ENCODE peak calls at places on chromosome 2, in six cellular contexts. L, F, Q, R, G and I are unnamed samples. For H3K4me1, the result is how much of the 10 kb centered on the place peaks cover.

GRCh38 chr2:20429528-20429927 is 17.3 kb upstream of the RHOB start:
- DNase-seq in L (peak), F (no peak), Q (peak), R (no peak), G (no peak), I (no peak)

GRCh38 chr2:202963712-202964111 is 51.0 kb upstream of the NBEAL1 start:
- DNase-seq in L (no peak), F (no peak), Q (no peak), R (no peak), G (no peak), I (no peak)

GRCh38 chr2:207694811-207695281 is 16.6 kb upstream of the CCNYL1 start:
- DNase-seq in L (no peak), F (no peak), Q (no peak), R (no peak), G (no peak), I (no peak)

GRCh38 chr2:118627156-118627555 is 220.3 kb downstream of the EN1 start:
- DNase-seq in L (no peak), F (no peak), Q (no peak), R (no peak), G (no peak), I (no peak)

GRCh38 chr2:9674931-9675330 is 44.1 kb upstream of the YWHAQ start:
- DNase-seq in L (no peak), F (no peak), Q (no peak), R (no peak), G (no peak), I (no peak)

GRCh38 chr2:37637122-37637875 is 34.1 kb downstream of the CDC42EP3 start:
- DNase-seq in L (no peak), F (no peak), Q (no peak), R (no peak), G (no peak), I (no peak)

GRCh38 chr2:69054431-69054830 is 41.5 kb downstream of the ANTXR1 start:
- DNase-seq in L (no peak), F (no peak), Q (no peak), R (no peak), G (no peak), I (no peak)

GRCh38 chr2:44838116-44838790 is 103.2 kb upstream of the SIX3 start:
- DNase-seq in L (no peak), F (no peak), Q (no peak), R (no peak), G (no peak), I (no peak)

GRCh38 chr2:114550895-114551793 is 108.7 kb downstream of the DPP10 start:
- DNase-seq in L (peak), F (peak), Q (peak), R (no peak), G (peak), I (peak)

GRCh38 chr2:177207101-177207500 is 5.5 kb upstream of the HNRNPA3 start:
- DNase-seq in L (no peak), F (no peak), Q (no peak), R (no peak), G (no peak), I (no peak)

GRCh38 chr2:71700880-71701397 is 247.6 kb downstream of the DYSF start:
- DNase-seq in L (no peak), F (no peak), Q (peak), R (no peak), G (peak), I (peak)

GRCh38 chr2:237289134-237289533 is 124.8 kb downstream of the COL6A3 start:
- DNase-seq in L (peak), F (no peak), Q (no peak), R (no peak), G (no peak), I (no peak)

GRCh38 chr2:174176898-174177297 is 71.4 kb downstream of the OLA1 start:
- DNase-seq in L (no peak), F (no peak), Q (no peak), R (no peak), G (no peak), I (no peak)

GRCh38 chr2:53881360-53881759 is 21.6 kb upstream of the GPR75 start:
- DNase-seq in L (no peak), F (no peak), Q (no peak), R (no peak), G (no peak), I (no peak)

GRCh38 chr2:107635883-107636282 is 190.8 kb upstream of the RGPD4 start:
- DNase-seq in L (no peak), F (no peak), Q (no peak), R (no peak), G (no peak), I (no peak)

GRCh38 chr2:73970850-73971471 is 13.7 kb upstream of the TET3 start:
- DNase-seq in L (peak), F (peak), Q (peak), R (peak), G (peak), I (no peak)

GRCh38 chr2:62725712-62726055 is 20.2 kb downstream of the EHBP1 start:
- DNase-seq in L (no peak), F (no peak), Q (no peak), R (no peak), G (no peak), I (no peak)

GRCh38 chr2:38097611-38098350 is 21.8 kb upstream of the CYP1B1 start:
- DNase-seq in L (no peak), F (no peak), Q (no peak), R (no peak), G (no peak), I (no peak)

GRCh38 chr2:217979151-217979811 is 23.5 kb downstream of the TNS1 start:
- DNase-seq in L (no peak), F (no peak), Q (no peak), R (peak), G (no peak), I (no peak)
- H3K4me3 ChIP-seq in L (peak), F (no peak), Q (peak), R (peak), G (peak), I (peak)

GRCh38 chr2:181125364-181125763 is 145.0 kb downstream of the UBE2E3 start:
- DNase-seq in L (no peak), F (no peak), Q (no peak), R (no peak), G (no peak), I (no peak)

GRCh38 chr2:181123798-181124217 is 143.4 kb downstream of the UBE2E3 start:
- DNase-seq in L (no peak), F (no peak), Q (peak), R (peak), G (no peak), I (no peak)

GRCh38 chr2:181124499-181124898 is 144.1 kb downstream of the UBE2E3 start:
- DNase-seq in L (no peak), F (no peak), Q (no peak), R (peak), G (no peak), I (no peak)

GRCh38 chr2:181120625-181121024 is 140.2 kb downstream of the UBE2E3 start:
- DNase-seq in L (no peak), F (no peak), Q (no peak), R (no peak), G (no peak), I (no peak)

DNA sequence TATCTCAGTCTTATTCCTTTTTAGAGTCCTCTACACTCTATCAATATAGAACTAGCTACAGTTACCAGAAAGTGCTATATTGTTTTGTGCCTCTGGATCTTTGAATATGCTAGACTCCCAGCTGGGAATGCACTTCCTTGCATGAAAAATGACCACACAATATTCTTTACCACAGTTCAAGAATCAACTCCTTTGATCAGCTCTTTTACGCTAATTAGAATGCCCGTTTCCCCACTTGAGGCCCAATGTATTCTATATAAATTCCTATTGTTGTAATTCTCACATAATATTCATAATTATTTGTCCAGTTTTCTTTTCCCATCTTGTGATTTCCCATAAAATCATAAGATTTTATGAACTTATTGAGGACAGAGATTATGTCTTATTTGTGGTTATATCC is 142.2 kb downstream of the UBE2E3 start:
- DNase-seq in L (no peak), F (no peak), Q (no peak), R (no peak), G (no peak), I (no peak)
- H3K4me1 ChIP-seq in L (under half), F (under half), Q (under half), R (under half), G (under half), I (under half)

DNA sequence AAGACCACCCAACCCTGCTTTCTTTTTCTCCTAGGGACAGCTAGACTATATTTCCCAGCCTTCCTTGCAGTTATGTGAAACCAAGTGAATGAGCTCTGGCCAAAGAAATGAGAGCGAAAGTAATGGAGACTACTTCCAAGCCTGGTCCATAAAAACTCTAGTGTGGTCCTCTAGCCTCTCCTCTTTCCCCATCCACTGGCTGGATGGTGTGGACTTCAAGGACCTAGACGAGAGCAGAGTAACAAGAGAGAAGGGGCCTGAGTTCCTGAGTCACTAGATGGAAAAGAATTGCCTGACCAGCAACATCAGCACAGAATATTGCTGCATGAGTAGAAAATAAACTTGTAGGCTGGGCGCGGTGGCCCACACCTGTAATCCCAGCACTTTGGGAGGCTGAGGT is 2.9 kb upstream of the TMSB10 start:
- DNase-seq in L (no peak), F (no peak), Q (no peak), R (no peak), G (no peak), I (no peak)
- TF ChIP-seq POLR2AphosphoS5 in L (no peak), F (no peak), Q (no peak), R (no peak), G (no peak), I (no peak)

DNA sequence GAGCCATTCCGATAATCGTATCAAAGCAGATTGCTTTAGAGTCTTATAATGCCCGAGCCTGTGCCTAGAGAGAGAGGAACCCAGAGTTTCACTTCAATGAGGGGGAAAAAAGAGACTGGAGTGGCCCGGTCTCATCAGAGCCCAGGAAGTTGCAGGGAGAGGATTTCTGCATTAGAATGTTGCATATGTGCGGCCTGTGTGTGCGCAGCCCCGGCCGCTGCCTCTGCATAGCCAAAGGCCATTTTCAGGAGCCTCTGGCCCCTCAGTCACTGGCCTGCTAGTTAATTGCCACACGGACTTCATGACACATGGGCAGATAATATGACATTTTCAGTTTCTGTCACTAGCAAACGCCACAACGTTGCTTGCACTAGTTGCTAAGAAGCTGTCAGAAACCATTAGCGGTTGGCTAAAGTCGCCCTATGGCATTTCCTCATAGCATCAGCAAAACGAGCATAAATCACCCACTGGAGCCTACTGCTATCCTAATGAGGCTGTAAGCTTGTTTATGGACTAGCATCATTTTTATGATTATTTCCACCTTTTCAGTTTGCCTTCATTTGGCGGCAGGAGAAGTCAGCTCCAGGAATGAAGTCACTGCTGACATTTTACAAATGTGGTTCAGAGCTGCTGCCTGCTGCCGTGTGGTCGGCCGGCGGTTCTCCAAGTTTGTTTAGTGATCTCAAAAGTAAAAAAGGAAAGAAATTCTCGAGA is 73.6 kb downstream of the MEIS1 start:
- DNase-seq in L (no peak), F (peak), Q (no peak), R (peak), G (no peak), I (no peak)
- H3K4me3 ChIP-seq in L (peak), F (no peak), Q (no peak), R (no peak), G (no peak), I (no peak)

GRCh38 chr2:105813405-105813804 is 68.7 kb downstream of the NCK2 start:
- DNase-seq in L (no peak), F (no peak), Q (no peak), R (no peak), G (no peak), I (no peak)

GRCh38 chr2:105813045-105813315 is 68.3 kb downstream of the NCK2 start:
- DNase-seq in L (no peak), F (peak), Q (no peak), R (no peak), G (no peak), I (no peak)

GRCh38 chr2:105814291-105814940 is 69.7 kb downstream of the NCK2 start:
- DNase-seq in L (no peak), F (no peak), Q (no peak), R (no peak), G (no peak), I (no peak)

GRCh38 chr2:105809723-105810122 is 65.0 kb downstream of the NCK2 start:
- DNase-seq in L (no peak), F (no peak), Q (no peak), R (no peak), G (no peak), I (no peak)

DNA sequence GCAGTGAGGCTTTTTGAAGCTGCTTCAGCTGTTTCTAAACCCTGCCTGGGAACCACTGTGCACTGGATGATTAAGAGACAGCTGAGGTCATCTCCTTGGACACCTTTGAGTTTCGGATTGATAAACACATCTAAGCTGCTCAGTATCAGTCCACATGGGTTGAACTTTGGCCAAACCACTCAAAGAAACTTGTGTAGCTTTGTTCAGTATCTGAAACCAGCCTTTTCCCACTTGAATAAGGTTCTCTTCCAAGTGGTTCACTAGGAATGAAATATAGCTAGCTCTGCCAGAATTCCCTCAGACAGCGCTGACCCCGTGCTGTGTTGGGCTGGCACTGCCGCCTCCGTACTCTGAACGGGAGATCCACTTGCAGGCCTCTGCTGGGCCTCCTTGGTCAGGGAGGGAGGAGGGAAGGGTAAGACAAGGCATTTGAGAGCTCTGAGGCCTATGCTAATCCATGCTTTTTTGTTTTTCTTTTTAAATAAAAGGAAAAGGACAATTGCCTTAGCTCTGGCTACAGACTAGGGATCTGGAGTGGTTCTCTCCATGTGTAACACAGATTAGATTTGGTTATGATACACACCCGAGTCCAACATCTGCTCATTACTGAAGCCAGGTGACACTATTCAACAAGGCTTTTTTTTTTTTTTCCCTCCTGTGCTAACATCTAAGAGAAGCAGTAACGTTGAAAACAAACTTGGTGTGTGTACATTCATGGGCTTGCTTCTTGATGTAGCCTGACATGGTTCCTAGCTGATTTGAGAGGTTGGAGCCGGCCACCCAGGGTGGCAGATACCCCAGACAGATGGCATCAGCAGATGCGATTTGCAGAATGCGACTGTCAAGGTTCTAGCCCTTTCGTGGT is 67.7 kb downstream of the NCK2 start:
- DNase-seq in L (no peak), F (peak), Q (no peak), R (peak), G (peak), I (no peak)
- H3K4me1 ChIP-seq in L (under half), F (under half), Q (half or more), R (under half), G (under half), I (under half)

GRCh38 chr2:240725266-240726060 is 33.8 kb downstream of the AQP12A start:
- DNase-seq in L (no peak), F (no peak), Q (no peak), R (no peak), G (no peak), I (no peak)
- TF ChIP-seq POLR2AphosphoS5 in L (no peak), F (no peak), Q (no peak), R (no peak), G (no peak), I (no peak)

DNA sequence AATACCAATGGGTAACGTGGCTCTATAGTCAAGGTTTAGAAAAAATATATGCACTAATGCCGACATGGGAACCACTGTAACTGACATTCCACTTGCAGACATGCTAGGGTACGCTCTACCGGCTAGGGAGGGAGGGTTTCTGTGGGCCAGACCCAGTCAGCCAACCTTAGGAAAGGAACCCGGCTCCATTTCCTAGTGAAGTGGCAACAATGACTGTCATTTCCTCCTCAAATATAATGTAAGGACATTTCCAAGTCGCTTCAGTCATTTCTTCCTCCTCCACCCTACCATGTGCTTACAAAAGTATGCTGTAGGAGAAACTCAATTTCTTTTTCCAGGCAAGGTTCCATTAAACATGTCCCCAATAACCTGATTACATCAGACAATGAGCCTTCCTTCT is 64.4 kb upstream of the PSMD14 start:
- DNase-seq in L (no peak), F (no peak), Q (no peak), R (no peak), G (no peak), I (no peak)
- H3K4me3 ChIP-seq in L (peak), F (no peak), Q (no peak), R (no peak), G (peak), I (no peak)